ENCODE peak calls at places on chromosomes 12 and 14, in five cellular contexts. One of them, this sample, is unnamed.

GRCh38 chr12:78338054-78338785 is 507.5 kb downstream of the NAV3 start:
- DNase-seq in right cardiac atrium: no peak
- DNase-seq in stimulated activated CD8-positive, alpha-beta memory T cell treated with anti-CD3 and anti-CD28 coated beads, Interleukin-4, amount 100 ng/mL, for 24 hours: no peak
- DNase-seq in Peyer's patch: no peak
- DNase-seq in activated T-helper 1 cell treated with anti-CD3 and anti-CD28 coated beads, Interleukin-12 subunit alpha, Interleukin-12 subunit beta, Interleukin-2, Interleukin-4 antibody, amounts not matched to agents 30 ng/mL and 10 ng/mL and 1 ng/mL, durations not matched to agents 14 hours and 24 hours and 36 hours: no peak
- DNase-seq in this sample: no peak

GRCh38 chr12:124972211-124972610 is 16.7 kb downstream of the DHX37 start:
- DNase-seq in stimulated activated CD8-positive, alpha-beta memory T cell treated with anti-CD3 and anti-CD28 coated beads, Interleukin-4, amount 100 ng/mL, for 24 hours: no peak
- DNase-seq in activated T-helper 1 cell treated with anti-CD3 and anti-CD28 coated beads, Interleukin-12 subunit alpha, Interleukin-12 subunit beta, Interleukin-2, Interleukin-4 antibody, amounts not matched to agents 30 ng/mL and 10 ng/mL and 1 ng/mL, durations not matched to agents 14 hours and 24 hours and 36 hours: no peak
- DNase-seq in Peyer's patch: no peak
- DNase-seq in right cardiac atrium: no peak
- DNase-seq in this sample: no peak

GRCh38 chr14:101061411-101062064 is 158.0 kb upstream of the RTL1 start:
- DNase-seq in Peyer's patch: peak
- DNase-seq in activated T-helper 1 cell treated with anti-CD3 and anti-CD28 coated beads, Interleukin-12 subunit alpha, Interleukin-12 subunit beta, Interleukin-2, Interleukin-4 antibody, amounts not matched to agents 30 ng/mL and 10 ng/mL and 1 ng/mL, durations not matched to agents 14 hours and 24 hours and 36 hours: no peak
- DNase-seq in stimulated activated CD8-positive, alpha-beta memory T cell treated with anti-CD3 and anti-CD28 coated beads, Interleukin-4, amount 100 ng/mL, for 24 hours: no peak
- DNase-seq in right cardiac atrium: no peak
- DNase-seq in this sample: no peak

GRCh38 chr14:100398044-100398443 is 74.9 kb downstream of the SLC25A47 start:
- DNase-seq in activated T-helper 1 cell treated with anti-CD3 and anti-CD28 coated beads, Interleukin-12 subunit alpha, Interleukin-12 subunit beta, Interleukin-2, Interleukin-4 antibody, amounts not matched to agents 30 ng/mL and 10 ng/mL and 1 ng/mL, durations not matched to agents 14 hours and 24 hours and 36 hours: no peak
- DNase-seq in stimulated activated CD8-positive, alpha-beta memory T cell treated with anti-CD3 and anti-CD28 coated beads, Interleukin-4, amount 100 ng/mL, for 24 hours: no peak
- DNase-seq in right cardiac atrium: no peak
- DNase-seq in Peyer's patch: no peak
- DNase-seq in this sample: no peak

GRCh38 chr14:30214014-30214413 is 286.4 kb upstream of the PRKD1 start:
- DNase-seq in right cardiac atrium: no peak
- DNase-seq in Peyer's patch: no peak
- DNase-seq in stimulated activated CD8-positive, alpha-beta memory T cell treated with anti-CD3 and anti-CD28 coated beads, Interleukin-4, amount 100 ng/mL, for 24 hours: no peak
- DNase-seq in activated T-helper 1 cell treated with anti-CD3 and anti-CD28 coated beads, Interleukin-12 subunit alpha, Interleukin-12 subunit beta, Interleukin-2, Interleukin-4 antibody, amounts not matched to agents 30 ng/mL and 10 ng/mL and 1 ng/mL, durations not matched to agents 14 hours and 24 hours and 36 hours: no peak
- DNase-seq in this sample: no peak

GRCh38 chr14:69263364-69263763 is 3.4 kb downstream of the GALNT16 start:
- DNase-seq in stimulated activated CD8-positive, alpha-beta memory T cell treated with anti-CD3 and anti-CD28 coated beads, Interleukin-4, amount 100 ng/mL, for 24 hours: no peak
- DNase-seq in Peyer's patch: no peak
- DNase-seq in activated T-helper 1 cell treated with anti-CD3 and anti-CD28 coated beads, Interleukin-12 subunit alpha, Interleukin-12 subunit beta, Interleukin-2, Interleukin-4 antibody, amounts not matched to agents 30 ng/mL and 10 ng/mL and 1 ng/mL, durations not matched to agents 14 hours and 24 hours and 36 hours: no peak
- DNase-seq in right cardiac atrium: peak
- DNase-seq in this sample: no peak

GRCh38 chr12:122860052-122860853 is 25.0 kb downstream of the HIP1R start:
- DNase-seq in stimulated activated CD8-positive, alpha-beta memory T cell treated with anti-CD3 and anti-CD28 coated beads, Interleukin-4, amount 100 ng/mL, for 24 hours: peak
- DNase-seq in right cardiac atrium: peak
- DNase-seq in Peyer's patch: peak
- DNase-seq in activated T-helper 1 cell treated with anti-CD3 and anti-CD28 coated beads, Interleukin-12 subunit alpha, Interleukin-12 subunit beta, Interleukin-2, Interleukin-4 antibody, amounts not matched to agents 30 ng/mL and 10 ng/mL and 1 ng/mL, durations not matched to agents 14 hours and 24 hours and 36 hours: peak
- DNase-seq in this sample: peak

GRCh38 chr12:105100207-105100985 is 7.1 kb upstream of the WASHC4 start:
- DNase-seq in right cardiac atrium: no peak
- DNase-seq in stimulated activated CD8-positive, alpha-beta memory T cell treated with anti-CD3 and anti-CD28 coated beads, Interleukin-4, amount 100 ng/mL, for 24 hours: no peak
- DNase-seq in activated T-helper 1 cell treated with anti-CD3 and anti-CD28 coated beads, Interleukin-12 subunit alpha, Interleukin-12 subunit beta, Interleukin-2, Interleukin-4 antibody, amounts not matched to agents 30 ng/mL and 10 ng/mL and 1 ng/mL, durations not matched to agents 14 hours and 24 hours and 36 hours: no peak
- DNase-seq in Peyer's patch: no peak
- DNase-seq in this sample: no peak

GRCh38 chr14:72708708-72709475 is 185.0 kb downstream of the DPF3 start:
- DNase-seq in stimulated activated CD8-positive, alpha-beta memory T cell treated with anti-CD3 and anti-CD28 coated beads, Interleukin-4, amount 100 ng/mL, for 24 hours: no peak
- DNase-seq in right cardiac atrium: no peak
- DNase-seq in Peyer's patch: no peak
- DNase-seq in activated T-helper 1 cell treated with anti-CD3 and anti-CD28 coated beads, Interleukin-12 subunit alpha, Interleukin-12 subunit beta, Interleukin-2, Interleukin-4 antibody, amounts not matched to agents 30 ng/mL and 10 ng/mL and 1 ng/mL, durations not matched to agents 14 hours and 24 hours and 36 hours: no peak
- DNase-seq in this sample: no peak

GRCh38 chr12:109461049-109461845 is 15.9 kb downstream of the KCTD10 start:
- DNase-seq in activated T-helper 1 cell treated with anti-CD3 and anti-CD28 coated beads, Interleukin-12 subunit alpha, Interleukin-12 subunit beta, Interleukin-2, Interleukin-4 antibody, amounts not matched to agents 30 ng/mL and 10 ng/mL and 1 ng/mL, durations not matched to agents 14 hours and 24 hours and 36 hours: no peak
- DNase-seq in right cardiac atrium: peak
- DNase-seq in Peyer's patch: no peak
- DNase-seq in stimulated activated CD8-positive, alpha-beta memory T cell treated with anti-CD3 and anti-CD28 coated beads, Interleukin-4, amount 100 ng/mL, for 24 hours: no peak
- DNase-seq in this sample: peak

GRCh38 chr14:93329965-93330608 is 2.7 kb downstream of the BTBD7 start:
- DNase-seq in activated T-helper 1 cell treated with anti-CD3 and anti-CD28 coated beads, Interleukin-12 subunit alpha, Interleukin-12 subunit beta, Interleukin-2, Interleukin-4 antibody, amounts not matched to agents 30 ng/mL and 10 ng/mL and 1 ng/mL, durations not matched to agents 14 hours and 24 hours and 36 hours: no peak
- DNase-seq in Peyer's patch: no peak
- DNase-seq in stimulated activated CD8-positive, alpha-beta memory T cell treated with anti-CD3 and anti-CD28 coated beads, Interleukin-4, amount 100 ng/mL, for 24 hours: no peak
- DNase-seq in right cardiac atrium: no peak
- DNase-seq in this sample: no peak

GRCh38 chr12:90064759-90065158 is 356.1 kb upstream of the ATP2B1 start:
- DNase-seq in stimulated activated CD8-positive, alpha-beta memory T cell treated with anti-CD3 and anti-CD28 coated beads, Interleukin-4, amount 100 ng/mL, for 24 hours: no peak
- DNase-seq in activated T-helper 1 cell treated with anti-CD3 and anti-CD28 coated beads, Interleukin-12 subunit alpha, Interleukin-12 subunit beta, Interleukin-2, Interleukin-4 antibody, amounts not matched to agents 30 ng/mL and 10 ng/mL and 1 ng/mL, durations not matched to agents 14 hours and 24 hours and 36 hours: no peak
- DNase-seq in right cardiac atrium: no peak
- DNase-seq in Peyer's patch: no peak
- DNase-seq in this sample: no peak

GRCh38 chr14:99191663-99192621 is 80.1 kb downstream of the BCL11B start:
- DNase-seq in right cardiac atrium: peak
- DNase-seq in Peyer's patch: peak
- DNase-seq in stimulated activated CD8-positive, alpha-beta memory T cell treated with anti-CD3 and anti-CD28 coated beads, Interleukin-4, amount 100 ng/mL, for 24 hours: no peak
- DNase-seq in activated T-helper 1 cell treated with anti-CD3 and anti-CD28 coated beads, Interleukin-12 subunit alpha, Interleukin-12 subunit beta, Interleukin-2, Interleukin-4 antibody, amounts not matched to agents 30 ng/mL and 10 ng/mL and 1 ng/mL, durations not matched to agents 14 hours and 24 hours and 36 hours: no peak
- DNase-seq in this sample: no peak

GRCh38 chr12:123948401-123949117 is 24.1 kb downstream of the CCDC92 start:
- DNase-seq in right cardiac atrium: no peak
- DNase-seq in Peyer's patch: no peak
- DNase-seq in stimulated activated CD8-positive, alpha-beta memory T cell treated with anti-CD3 and anti-CD28 coated beads, Interleukin-4, amount 100 ng/mL, for 24 hours: no peak
- DNase-seq in activated T-helper 1 cell treated with anti-CD3 and anti-CD28 coated beads, Interleukin-12 subunit alpha, Interleukin-12 subunit beta, Interleukin-2, Interleukin-4 antibody, amounts not matched to agents 30 ng/mL and 10 ng/mL and 1 ng/mL, durations not matched to agents 14 hours and 24 hours and 36 hours: no peak
- DNase-seq in this sample: no peak

GRCh38 chr14:77028384-77029246 is at the start of gene IRF2BPL:
- DNase-seq in activated T-helper 1 cell treated with anti-CD3 and anti-CD28 coated beads, Interleukin-12 subunit alpha, Interleukin-12 subunit beta, Interleukin-2, Interleukin-4 antibody, amounts not matched to agents 30 ng/mL and 10 ng/mL and 1 ng/mL, durations not matched to agents 14 hours and 24 hours and 36 hours: peak
- DNase-seq in stimulated activated CD8-positive, alpha-beta memory T cell treated with anti-CD3 and anti-CD28 coated beads, Interleukin-4, amount 100 ng/mL, for 24 hours: peak
- DNase-seq in Peyer's patch: peak
- DNase-seq in right cardiac atrium: peak
- DNase-seq in this sample: peak

GRCh38 chr12:131391399-131391798 is 319.5 kb upstream of the SFSWAP start:
- DNase-seq in stimulated activated CD8-positive, alpha-beta memory T cell treated with anti-CD3 and anti-CD28 coated beads, Interleukin-4, amount 100 ng/mL, for 24 hours: no peak
- DNase-seq in Peyer's patch: no peak
- DNase-seq in right cardiac atrium: no peak
- DNase-seq in activated T-helper 1 cell treated with anti-CD3 and anti-CD28 coated beads, Interleukin-12 subunit alpha, Interleukin-12 subunit beta, Interleukin-2, Interleukin-4 antibody, amounts not matched to agents 30 ng/mL and 10 ng/mL and 1 ng/mL, durations not matched to agents 14 hours and 24 hours and 36 hours: no peak
- DNase-seq in this sample: no peak

GRCh38 chr12:388547-389137 is 478 bp downstream of the KDM5A start:
- DNase-seq in stimulated activated CD8-positive, alpha-beta memory T cell treated with anti-CD3 and anti-CD28 coated beads, Interleukin-4, amount 100 ng/mL, for 24 hours: peak
- DNase-seq in Peyer's patch: no peak
- DNase-seq in right cardiac atrium: peak
- DNase-seq in activated T-helper 1 cell treated with anti-CD3 and anti-CD28 coated beads, Interleukin-12 subunit alpha, Interleukin-12 subunit beta, Interleukin-2, Interleukin-4 antibody, amounts not matched to agents 30 ng/mL and 10 ng/mL and 1 ng/mL, durations not matched to agents 14 hours and 24 hours and 36 hours: peak
- DNase-seq in this sample: peak

GRCh38 chr12:131552167-131552863 is 158.6 kb upstream of the SFSWAP start:
- DNase-seq in Peyer's patch: no peak
- DNase-seq in activated T-helper 1 cell treated with anti-CD3 and anti-CD28 coated beads, Interleukin-12 subunit alpha, Interleukin-12 subunit beta, Interleukin-2, Interleukin-4 antibody, amounts not matched to agents 30 ng/mL and 10 ng/mL and 1 ng/mL, durations not matched to agents 14 hours and 24 hours and 36 hours: no peak
- DNase-seq in stimulated activated CD8-positive, alpha-beta memory T cell treated with anti-CD3 and anti-CD28 coated beads, Interleukin-4, amount 100 ng/mL, for 24 hours: no peak
- DNase-seq in right cardiac atrium: no peak
- DNase-seq in this sample: no peak

GRCh38 chr12:12645485-12645884 is 33.8 kb downstream of the CREBL2 start:
- DNase-seq in right cardiac atrium: no peak
- DNase-seq in stimulated activated CD8-positive, alpha-beta memory T cell treated with anti-CD3 and anti-CD28 coated beads, Interleukin-4, amount 100 ng/mL, for 24 hours: no peak
- DNase-seq in Peyer's patch: no peak
- DNase-seq in activated T-helper 1 cell treated with anti-CD3 and anti-CD28 coated beads, Interleukin-12 subunit alpha, Interleukin-12 subunit beta, Interleukin-2, Interleukin-4 antibody, amounts not matched to agents 30 ng/mL and 10 ng/mL and 1 ng/mL, durations not matched to agents 14 hours and 24 hours and 36 hours: peak
- DNase-seq in this sample: no peak

GRCh38 chr14:94341654-94342333 is 18.7 kb upstream of the SERPINA6 start:
- DNase-seq in right cardiac atrium: no peak
- DNase-seq in Peyer's patch: no peak
- DNase-seq in activated T-helper 1 cell treated with anti-CD3 and anti-CD28 coated beads, Interleukin-12 subunit alpha, Interleukin-12 subunit beta, Interleukin-2, Interleukin-4 antibody, amounts not matched to agents 30 ng/mL and 10 ng/mL and 1 ng/mL, durations not matched to agents 14 hours and 24 hours and 36 hours: no peak
- DNase-seq in stimulated activated CD8-positive, alpha-beta memory T cell treated with anti-CD3 and anti-CD28 coated beads, Interleukin-4, amount 100 ng/mL, for 24 hours: no peak
- DNase-seq in this sample: no peak

GRCh38 chr14:73426877-73427276 is 31.5 kb downstream of the NUMB start:
- DNase-seq in right cardiac atrium: no peak
- DNase-seq in stimulated activated CD8-positive, alpha-beta memory T cell treated with anti-CD3 and anti-CD28 coated beads, Interleukin-4, amount 100 ng/mL, for 24 hours: no peak
- DNase-seq in activated T-helper 1 cell treated with anti-CD3 and anti-CD28 coated beads, Interleukin-12 subunit alpha, Interleukin-12 subunit beta, Interleukin-2, Interleukin-4 antibody, amounts not matched to agents 30 ng/mL and 10 ng/mL and 1 ng/mL, durations not matched to agents 14 hours and 24 hours and 36 hours: no peak
- DNase-seq in Peyer's patch: no peak
- DNase-seq in this sample: no peak

GRCh38 chr14:45253754-45254300 is 825 bp upstream of the MIS18BP1 start:
- DNase-seq in Peyer's patch: peak
- DNase-seq in right cardiac atrium: peak
- DNase-seq in stimulated activated CD8-positive, alpha-beta memory T cell treated with anti-CD3 and anti-CD28 coated beads, Interleukin-4, amount 100 ng/mL, for 24 hours: no peak
- DNase-seq in activated T-helper 1 cell treated with anti-CD3 and anti-CD28 coated beads, Interleukin-12 subunit alpha, Interleukin-12 subunit beta, Interleukin-2, Interleukin-4 antibody, amounts not matched to agents 30 ng/mL and 10 ng/mL and 1 ng/mL, durations not matched to agents 14 hours and 24 hours and 36 hours: no peak
- DNase-seq in this sample: no peak

GRCh38 chr12:24475337-24475736 is 473.6 kb downstream of the BCAT1 start:
- DNase-seq in Peyer's patch: no peak
- DNase-seq in right cardiac atrium: no peak
- DNase-seq in stimulated activated CD8-positive, alpha-beta memory T cell treated with anti-CD3 and anti-CD28 coated beads, Interleukin-4, amount 100 ng/mL, for 24 hours: no peak
- DNase-seq in activated T-helper 1 cell treated with anti-CD3 and anti-CD28 coated beads, Interleukin-12 subunit alpha, Interleukin-12 subunit beta, Interleukin-2, Interleukin-4 antibody, amounts not matched to agents 30 ng/mL and 10 ng/mL and 1 ng/mL, durations not matched to agents 14 hours and 24 hours and 36 hours: no peak
- DNase-seq in this sample: no peak

GRCh38 chr14:42159138-42159537 is 552.5 kb downstream of the LRFN5 start:
- DNase-seq in activated T-helper 1 cell treated with anti-CD3 and anti-CD28 coated beads, Interleukin-12 subunit alpha, Interleukin-12 subunit beta, Interleukin-2, Interleukin-4 antibody, amounts not matched to agents 30 ng/mL and 10 ng/mL and 1 ng/mL, durations not matched to agents 14 hours and 24 hours and 36 hours: no peak
- DNase-seq in Peyer's patch: no peak
- DNase-seq in stimulated activated CD8-positive, alpha-beta memory T cell treated with anti-CD3 and anti-CD28 coated beads, Interleukin-4, amount 100 ng/mL, for 24 hours: no peak
- DNase-seq in right cardiac atrium: no peak
- DNase-seq in this sample: no peak